ENCODE peak calls at places on chromosomes 7 and 10, in six cellular contexts. D is GM12891, O is GM12878, M is H1, N is HepG2, F is K562. R is an unnamed sample.

GRCh38 chr7:113809591-113809990 is 109.2 kb downstream of the PPP1R3A start:
- DNase-seq in N (no peak), D (no peak), O (no peak), M (no peak), F (no peak), R (no peak)

GRCh38 chr7:100257017-100257416 is 37.3 kb downstream of the PVRIG start:
- DNase-seq in N (no peak), M (no peak), F (no peak), O (no peak), D (no peak), R (no peak)

GRCh38 chr10:3046210-3046779 is 21.1 kb upstream of the PFKP start:
- DNase-seq in D (no peak), M (no peak), O (no peak), F (no peak), N (no peak), R (no peak)

GRCh38 chr7:20786779-20787651 is at the start of gene SP8:
- DNase-seq in N (peak), D (no peak), O (no peak), F (peak), M (peak), R (no peak)

GRCh38 chr10:30786906-30787305 is 157.4 kb upstream of the LYZL2 start:
- DNase-seq in M (no peak), F (no peak), D (no peak), N (no peak), O (no peak), R (no peak)

GRCh38 chr7:114364151-114364550 is 50.5 kb upstream of the FOXP2 start:
- DNase-seq in F (no peak), D (no peak), O (no peak), N (no peak), M (no peak), R (no peak)

GRCh38 chr10:82558208-82558607 is 683.2 kb downstream of the NRG3 start:
- DNase-seq in D (no peak), F (no peak), N (no peak), M (no peak), O (no peak), R (no peak)

GRCh38 chr7:97693586-97693985 is 38.3 kb upstream of the TAC1 start:
- DNase-seq in D (no peak), N (no peak), O (no peak), F (no peak), M (no peak), R (no peak)

GRCh38 chr10:5538892-5539651 is 14.3 kb downstream of the CALML3 start:
- DNase-seq in F (peak), O (no peak), M (no peak), D (no peak), N (no peak), R (no peak)

GRCh38 chr10:102148275-102148674 is 3.9 kb upstream of the NOLC1 start:
- DNase-seq in F (no peak), D (no peak), O (no peak), M (no peak), N (no peak), R (no peak)

GRCh38 chr10:45180507-45180906 is 134.9 kb downstream of the OR13A1 start:
- DNase-seq in F (no peak), N (no peak), O (no peak), D (no peak), M (no peak), R (no peak)

GRCh38 chr7:114047889-114048288 is 129.1 kb upstream of the PPP1R3A start:
- DNase-seq in M (no peak), D (no peak), F (no peak), N (no peak), O (no peak), R (no peak)

GRCh38 chr10:47456096-47456485 is 27.8 kb downstream of the ANXA8 start:
- DNase-seq in D (no peak), O (no peak), F (no peak), M (no peak), N (no peak), R (no peak)

GRCh38 chr7:28469562-28469961 is 57.2 kb downstream of the CREB5 start:
- DNase-seq in D (no peak), N (no peak), F (no peak), M (no peak), O (no peak), R (no peak)

GRCh38 chr10:62063795-62064472 is 162.4 kb downstream of the ARID5B start:
- DNase-seq in O (no peak), D (no peak), F (peak), M (no peak), N (no peak), R (no peak)

GRCh38 chr7:41237956-41238355 is 464.9 kb downstream of the INHBA start:
- DNase-seq in M (no peak), F (no peak), O (no peak), N (no peak), D (no peak), R (no peak)

GRCh38 chr7:31767686-31768358 is 80.8 kb downstream of the PPP1R17 start:
- DNase-seq in O (no peak), F (no peak), D (no peak), N (no peak), M (peak), R (no peak)

GRCh38 chr10:92844746-92845145 is 3.6 kb upstream of the EXOC6 start:
- DNase-seq in M (no peak), N (no peak), O (no peak), D (no peak), F (no peak), R (no peak)

GRCh38 chr7:109402107-109402506 is 832.4 kb downstream of the DNAJB9 start:
- DNase-seq in F (no peak), N (no peak), O (no peak), D (no peak), M (no peak), R (no peak)

GRCh38 chr7:156897673-156898072 is 4.7 kb upstream of the LMBR1 start:
- DNase-seq in O (no peak), N (no peak), F (no peak), D (no peak), M (no peak), R (no peak)

GRCh38 chr7:107396990-107397389 is 72.9 kb upstream of the GPR22 start:
- DNase-seq in O (no peak), N (no peak), D (no peak), F (peak), M (no peak), R (no peak)

GRCh38 chr10:71946700-71947099 is 17.5 kb upstream of the CHST3 start:
- DNase-seq in F (no peak), D (no peak), N (no peak), O (no peak), M (no peak), R (no peak)

GRCh38 chr7:140439359-140439758 is 35.5 kb downstream of the RAB19 start:
- DNase-seq in M (no peak), D (no peak), F (no peak), O (peak), N (no peak), R (no peak)

GRCh38 chr10:100470367-100470766 is 7.6 kb downstream of the WNT8B start:
- DNase-seq in D (no peak), F (no peak), M (no peak), O (no peak), N (no peak), R (no peak)

GRCh38 chr10:88346151-88346977 is 236.8 kb downstream of the RNLS start:
- DNase-seq in N (peak), O (no peak), F (no peak), M (no peak), D (no peak), R (no peak)

GRCh38 chr7:103765891-103766290 is 223.6 kb downstream of the RELN start:
- DNase-seq in F (no peak), D (no peak), O (no peak), M (no peak), N (no peak), R (no peak)

GRCh38 chr10:122113161-122113944 is 124.4 kb downstream of the TACC2 start:
- DNase-seq in O (no peak), N (peak), F (no peak), D (peak), M (peak), R (no peak)

GRCh38 chr7:93119191-93119905 is 1.6 kb upstream of the SAMD9 start:
- DNase-seq in D (no peak), O (no peak), M (no peak), N (no peak), F (no peak), R (no peak)

GRCh38 chr7:127587663-127588018 is 570 bp upstream of the ARF5 start:
- DNase-seq in N (no peak), D (no peak), O (no peak), M (no peak), F (peak), R (no peak)

GRCh38 chr7:127584648-127585043 is 750 bp downstream of the GCC1 start:
- DNase-seq in M (no peak), F (no peak), N (no peak), O (no peak), D (no peak), R (no peak)

GRCh38 chr7:127586346-127586745 is 950 bp upstream of the GCC1 start:
- DNase-seq in M (no peak), O (no peak), F (no peak), N (no peak), D (no peak), R (no peak)

GRCh38 chr7:127588019-127588696 is at the start of gene ARF5:
- DNase-seq in N (peak), F (peak), O (no peak), M (peak), D (peak), R (peak)

GRCh38 chr7:127585044-127585953 is at the start of gene GCC1:
- DNase-seq in D (peak), F (peak), N (peak), M (peak), O (peak), R (peak)
- TF ChIP-seq POLR2A in D (peak), F (peak), N (peak), M (no peak), O (peak), R (peak)

GRCh38 chr7:12771378-12771877 is 84.0 kb downstream of the ARL4A start:
- DNase-seq in N (no peak), O (no peak), M (no peak), F (peak), D (no peak), R (no peak)
- TF ChIP-seq POLR2AphosphoS5 in N (no peak), O (no peak), M (no peak), F (no peak), D (no peak), R (no peak)

GRCh38 chr7:149803551-149804074 is 30.2 kb upstream of the ZNF467 start:
- DNase-seq in F (no peak), M (peak), D (no peak), O (no peak), N (no peak), R (no peak)

GRCh38 chr7:149806726-149807125 is 31.4 kb upstream of the ZNF862 start:
- DNase-seq in F (no peak), N (no peak), D (no peak), M (no peak), O (no peak), R (no peak)

GRCh38 chr7:149802966-149803365 is 29.6 kb upstream of the ZNF467 start:
- DNase-seq in F (no peak), D (no peak), N (no peak), M (no peak), O (no peak), R (no peak)

GRCh38 chr7:149801816-149802215 is 28.4 kb upstream of the ZNF467 start:
- DNase-seq in D (no peak), N (no peak), F (no peak), M (no peak), O (no peak), R (no peak)

GRCh38 chr7:149804106-149804505 is 30.7 kb upstream of the ZNF467 start:
- DNase-seq in F (no peak), D (no peak), M (no peak), O (no peak), N (no peak), R (no peak)
- TF ChIP-seq TAF1 in F (no peak), D (no peak), M (no peak), O (no peak), N (no peak), R (no peak)

GRCh38 chr10:11799736-11800080 is 23.4 kb upstream of the PROSER2 start:
- DNase-seq in O (no peak), M (no peak), F (no peak), N (no peak), D (no peak), R (no peak)

GRCh38 chr10:11797281-11797680 is 25.9 kb upstream of the PROSER2 start:
- DNase-seq in D (no peak), O (no peak), N (no peak), M (no peak), F (no peak), R (no peak)

GRCh38 chr10:11796439-11796838 is 26.7 kb upstream of the PROSER2 start:
- DNase-seq in M (no peak), N (no peak), O (no peak), D (no peak), F (no peak), R (no peak)

GRCh38 chr10:11797847-11798633 is 25.1 kb upstream of the PROSER2 start:
- DNase-seq in M (no peak), D (no peak), O (no peak), N (peak), F (no peak), R (no peak)

DNA sequence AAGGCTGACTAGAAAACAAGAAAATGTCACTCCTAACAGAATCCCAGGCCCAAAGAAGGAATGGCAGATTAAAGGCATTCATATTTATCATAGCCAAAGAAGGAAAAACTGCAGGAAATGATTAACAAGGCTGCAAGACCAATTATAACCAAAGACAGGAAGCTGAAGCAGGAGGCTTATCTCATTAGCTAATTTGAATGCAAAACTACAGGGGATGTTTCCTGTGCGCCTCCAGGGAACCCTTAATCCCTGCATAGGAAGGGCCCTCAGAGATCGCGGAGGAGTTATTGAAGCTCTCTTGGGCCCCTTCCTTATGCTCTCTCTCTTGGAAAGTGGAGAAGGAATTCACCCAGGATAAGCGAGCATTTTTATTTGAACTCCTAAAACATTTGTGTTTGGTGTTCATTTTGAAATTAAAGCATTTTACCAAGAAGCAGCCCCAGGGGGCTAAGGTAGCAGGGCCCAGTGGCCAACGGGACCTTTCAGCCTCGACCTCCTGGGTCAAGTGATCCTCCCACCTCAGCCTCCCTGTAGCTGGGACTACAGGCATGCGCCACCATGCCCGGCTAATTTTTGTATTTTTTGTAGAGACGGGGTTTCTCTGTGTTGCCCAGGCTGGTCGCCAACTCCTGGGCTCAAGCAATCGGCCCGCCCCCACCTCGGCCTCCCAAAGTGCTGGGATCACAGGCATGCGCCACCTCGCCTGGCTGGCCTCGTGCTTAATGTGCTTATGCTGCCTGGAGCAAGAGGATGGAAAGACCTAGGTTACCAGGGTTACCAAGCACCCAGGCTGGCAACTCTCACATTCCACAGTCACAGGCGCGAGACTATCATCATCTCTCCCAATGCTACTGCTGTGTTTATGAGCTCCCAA is 24.1 kb upstream of the PROSER2 start:
- DNase-seq in O (no peak), F (no peak), M (no peak), N (no peak), D (no peak), R (no peak)
- TF ChIP-seq POLR2A in O (no peak), F (no peak), M (no peak), N (no peak), D (no peak), R (no peak)

DNA sequence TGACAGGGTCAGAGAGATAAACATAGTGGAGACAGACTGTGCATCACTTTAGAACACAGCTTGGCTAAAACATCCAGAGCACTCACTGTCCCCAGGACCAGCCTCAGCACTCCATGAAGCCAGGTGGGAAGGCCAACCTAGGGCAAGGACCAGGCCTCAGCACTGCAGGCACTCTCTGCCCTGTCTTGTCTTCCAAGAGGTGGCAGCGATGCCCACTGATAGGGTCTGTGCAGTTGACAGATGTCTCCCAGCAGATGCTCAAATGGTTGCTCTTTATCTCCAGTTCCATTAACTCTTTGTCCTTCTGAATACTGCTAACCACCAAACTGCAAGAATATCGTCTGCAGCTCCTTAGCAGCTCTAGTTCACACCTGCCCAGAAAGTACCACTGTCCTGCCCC is 9.1 kb downstream of the DDX56 start:
- DNase-seq in M (no peak), D (no peak), F (no peak), O (no peak), N (no peak), R (no peak)
- TF ChIP-seq POLR2AphosphoS5 in M (no peak), D (no peak), F (no peak), O (no peak), N (peak), R (no peak)

GRCh38 chr7:128082431-128082830 is 51.2 kb upstream of the LRRC4 start:
- DNase-seq in O (no peak), F (no peak), M (no peak), N (no peak), D (no peak), R (no peak)

GRCh38 chr7:128080169-128080568 is 48.9 kb upstream of the LRRC4 start:
- DNase-seq in O (no peak), D (no peak), N (no peak), F (no peak), M (no peak), R (no peak)

GRCh38 chr7:128078309-128078708 is 47.1 kb upstream of the LRRC4 start:
- DNase-seq in F (peak), M (no peak), N (no peak), D (no peak), O (no peak), R (no peak)

GRCh38 chr7:128084896-128085608 is 53.8 kb upstream of the LRRC4 start:
- DNase-seq in D (no peak), O (no peak), F (no peak), N (no peak), M (no peak), R (no peak)

DNA sequence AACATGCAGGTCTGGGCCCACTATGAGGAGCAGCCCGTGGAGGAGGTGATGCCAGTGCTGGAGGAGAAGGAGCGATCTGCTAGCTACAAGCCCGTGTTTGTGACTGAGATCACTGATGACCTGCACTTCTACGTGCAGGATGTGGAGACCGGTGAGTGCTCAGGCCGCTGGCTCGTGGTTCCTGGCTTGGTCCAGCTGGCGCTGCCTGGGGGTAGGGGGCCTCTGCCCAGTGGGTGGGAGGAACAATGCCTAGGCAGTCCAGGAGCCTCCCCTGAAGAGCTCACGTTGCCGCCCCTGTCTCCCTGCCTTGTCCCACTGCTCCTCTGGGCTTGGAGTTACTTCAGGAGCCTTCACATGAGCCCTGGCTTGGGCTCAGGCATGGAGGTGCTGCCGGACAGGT is 50.1 kb upstream of the LRRC4 start:
- DNase-seq in N (no peak), F (no peak), D (no peak), M (no peak), O (no peak), R (no peak)
- TF ChIP-seq TAF1 in N (no peak), F (no peak), D (no peak), M (no peak), O (no peak), R (no peak)

GRCh38 chr10:97498076-97498840 is at the start of gene MMS19:
- DNase-seq in N (peak), F (peak), M (peak), D (peak), O (peak), R (peak)
- TF ChIP-seq POLR2A in N (peak), F (peak), M (peak), D (peak), O (peak), R (peak)

DNA sequence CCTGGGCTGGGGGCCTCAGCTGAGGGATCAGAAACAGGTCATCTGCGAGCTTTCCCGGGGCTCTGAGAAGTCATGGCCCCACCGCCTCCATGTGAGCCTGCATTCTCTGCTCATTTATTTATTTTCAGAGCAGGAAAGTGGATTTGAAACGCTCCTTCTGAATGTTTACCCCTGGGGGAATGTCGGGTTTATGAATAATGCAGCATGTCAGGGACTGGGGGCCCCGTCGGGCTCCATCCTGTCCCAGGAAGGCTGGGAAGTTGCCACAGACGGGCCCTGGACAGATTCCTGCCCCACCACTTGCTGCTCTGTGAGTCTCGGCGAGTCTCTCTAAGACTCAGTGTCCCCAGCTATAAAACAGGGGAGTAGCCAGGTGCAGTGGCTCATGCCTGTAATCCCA is 11.9 kb upstream of the GTF2IRD1 start:
- DNase-seq in F (no peak), O (no peak), D (no peak), N (no peak), M (no peak), R (no peak)
- TF ChIP-seq POLR2AphosphoS5 in F (no peak), O (no peak), D (no peak), N (no peak), M (no peak), R (no peak)

GRCh38 chr10:132142396-132143161 is 44.2 kb upstream of the DPYSL4 start:
- DNase-seq in D (peak), N (no peak), O (no peak), M (peak), F (peak), R (peak)
- TF ChIP-seq TAF1 in D (no peak), N (no peak), O (no peak), M (no peak), F (no peak), R (no peak)

DNA sequence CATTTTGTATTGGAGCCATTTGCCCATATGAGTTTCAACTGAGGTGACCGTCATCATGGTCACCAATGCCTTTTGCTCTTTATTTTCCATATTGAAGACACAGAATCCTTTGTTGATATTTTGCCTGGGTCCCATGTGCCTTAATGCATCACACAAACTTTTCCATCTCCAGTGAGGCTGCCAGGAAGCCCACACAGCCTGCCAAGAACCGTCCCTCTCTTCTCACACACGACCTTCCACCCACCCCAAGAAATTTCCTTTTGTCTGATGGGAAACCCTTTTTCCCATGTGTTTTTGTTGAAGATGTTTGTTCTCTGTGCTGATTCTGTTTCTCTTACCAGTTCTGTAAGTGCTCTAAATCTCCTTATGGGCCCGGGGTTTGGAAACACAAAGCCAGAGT is 168.9 kb downstream of the CSTF2T start:
- DNase-seq in F (no peak), M (no peak), O (no peak), N (no peak), D (no peak), R (no peak)
- TF ChIP-seq POLR2A in F (no peak), M (no peak), O (no peak), N (no peak), D (no peak), R (no peak)